ENCODE peak calls at places on chromosomes 7 and 10, in seven cellular contexts. G, F, P, J, A, H and N are unnamed samples.

GRCh38 chr7:101816499-101817030 is 861 bp upstream of the CUX1 start:
- DNase-seq in G (no peak), F (peak; percentile 85), P (no peak), J (no peak), A (no peak), H (peak; percentile 83), N (no peak)

GRCh38 chr7:38796636-38797501 is 112.1 kb downstream of the VPS41 start:
- DNase-seq in G (peak; percentile 34), F (peak; percentile 61), P (peak; percentile 73), J (no peak), A (no peak), H (peak; percentile 63), N (peak; percentile 1)

GRCh38 chr10:11578802-11579255 is 32.6 kb downstream of the USP6NL start:
- DNase-seq in G (no peak), F (no peak), P (no peak), J (no peak), A (no peak), H (no peak), N (no peak)

GRCh38 chr7:53237344-53237913 is 202.0 kb downstream of the POM121L12 start:
- DNase-seq in G (no peak), F (no peak), P (no peak), J (no peak), A (no peak), H (peak; percentile 63), N (no peak)

GRCh38 chr7:1691096-1691495 is 21.0 kb downstream of the ELFN1 start:
- DNase-seq in G (no peak), F (peak; percentile 5), P (no peak), J (no peak), A (no peak), H (no peak), N (no peak)

GRCh38 chr7:27129729-27130539 is 623 bp downstream of the HOXA4 start:
- DNase-seq in G (no peak), F (peak; percentile 71), P (no peak), J (no peak), A (no peak), H (no peak), N (no peak)

GRCh38 chr10:24519950-24520349 is 203.7 kb downstream of the ARHGAP21 start:
- DNase-seq in G (no peak), F (no peak), P (no peak), J (no peak), A (no peak), H (no peak), N (no peak)

GRCh38 chr7:42010751-42011150 is 226.3 kb downstream of the GLI3 start:
- DNase-seq in G (no peak), F (no peak), P (no peak), J (no peak), A (no peak), H (no peak), N (no peak)

GRCh38 chr7:22931011-22931410 is 82.9 kb downstream of the HYCC1 start:
- DNase-seq in G (no peak), F (no peak), P (no peak), J (no peak), A (no peak), H (no peak), N (no peak)

GRCh38 chr10:22681783-22682183 is 32.6 kb downstream of the PIP4K2A start:
- DNase-seq in G (peak; percentile 23), F (peak; percentile 65), P (no peak), J (no peak), A (peak; percentile 30), H (no peak), N (peak; percentile 26)

GRCh38 chr7:131931368-131931767 is 374.9 kb upstream of the PODXL start:
- DNase-seq in G (no peak), F (no peak), P (no peak), J (no peak), A (no peak), H (no peak), N (no peak)

GRCh38 chr10:3071405-3072198 is 4.3 kb downstream of the PFKP start:
- DNase-seq in G (peak; percentile 91), F (no peak), P (no peak), J (no peak), A (no peak), H (no peak), N (peak; percentile 88)

GRCh38 chr7:105796365-105796764 is 80.0 kb downstream of the ATXN7L1 start:
- DNase-seq in G (no peak), F (no peak), P (no peak), J (no peak), A (no peak), H (no peak), N (no peak)

GRCh38 chr10:119441921-119442757 is 100.4 kb downstream of the RGS10 start:
- DNase-seq in G (no peak), F (peak; percentile 71), P (no peak), J (no peak), A (no peak), H (no peak), N (no peak)

GRCh38 chr7:98771519-98772241 is 98.1 kb downstream of the TMEM130 start:
- DNase-seq in G (no peak), F (no peak), P (no peak), J (no peak), A (no peak), H (no peak), N (no peak)

GRCh38 chr7:138074121-138074520 is 2.1 kb upstream of the AKR1D1 start:
- DNase-seq in G (no peak), F (no peak), P (no peak), J (no peak), A (no peak), H (no peak), N (no peak)

GRCh38 chr10:34045571-34046190 is 711.2 kb upstream of the NRP1 start:
- DNase-seq in G (no peak), F (no peak), P (no peak), J (no peak), A (no peak), H (no peak), N (no peak)

GRCh38 chr7:45924283-45924682 is 3.2 kb upstream of the IGFBP3 start:
- DNase-seq in G (no peak), F (peak; percentile 45), P (no peak), J (no peak), A (no peak), H (no peak), N (peak; percentile 40)

GRCh38 chr7:86747698-86748097 is 104.0 kb downstream of the GRM3 start:
- DNase-seq in G (no peak), F (no peak), P (no peak), J (no peak), A (no peak), H (no peak), N (no peak)

GRCh38 chr7:2104107-2104710 is 128.5 kb downstream of the MAD1L1 start:
- DNase-seq in G (peak; percentile 67), F (peak; percentile 96), P (peak; percentile 92), J (peak; percentile 49), A (peak; percentile 19), H (peak; percentile 79), N (no peak)

GRCh38 chr10:11208243-11208642 is 190.6 kb downstream of the CELF2 start:
- DNase-seq in G (no peak), F (no peak), P (no peak), J (no peak), A (no peak), H (no peak), N (no peak)

GRCh38 chr10:133388265-133388972 is 5.5 kb upstream of the MTG1 start:
- DNase-seq in G (no peak), F (peak; percentile 5), P (no peak), J (no peak), A (no peak), H (no peak), N (no peak)

DNA sequence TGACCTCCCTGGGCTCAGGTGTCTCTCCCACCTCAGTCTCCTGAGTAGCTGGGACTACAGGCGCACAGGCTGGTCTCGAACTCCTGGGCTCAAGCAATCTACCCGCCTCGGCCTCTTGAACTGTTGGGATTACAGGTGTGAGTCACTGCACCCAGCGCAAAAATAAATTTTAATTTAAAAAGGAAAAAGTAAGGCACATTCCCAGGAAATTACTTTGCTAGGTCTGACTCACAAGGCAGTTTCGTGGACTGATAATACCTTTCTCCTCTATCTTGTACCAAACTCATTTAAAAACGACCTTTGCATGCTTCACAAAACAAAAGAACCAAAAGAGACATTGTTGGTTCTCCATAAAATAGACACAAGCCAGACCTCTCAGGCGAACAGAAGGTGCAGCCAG is 29.7 kb downstream of the PARP12 start:
- DNase-seq in G (no peak), F (no peak), P (no peak), J (no peak), A (no peak), H (no peak), N (peak; percentile 32)
- H3K27ac ChIP-seq in G (no peak overlapping the region), F (no peak overlapping the region), P (no peak overlapping the region), J (no peak overlapping the region), A (no peak overlapping the region), H (no peak overlapping the region), N (peak overlapping the region; percentile 99)

DNA sequence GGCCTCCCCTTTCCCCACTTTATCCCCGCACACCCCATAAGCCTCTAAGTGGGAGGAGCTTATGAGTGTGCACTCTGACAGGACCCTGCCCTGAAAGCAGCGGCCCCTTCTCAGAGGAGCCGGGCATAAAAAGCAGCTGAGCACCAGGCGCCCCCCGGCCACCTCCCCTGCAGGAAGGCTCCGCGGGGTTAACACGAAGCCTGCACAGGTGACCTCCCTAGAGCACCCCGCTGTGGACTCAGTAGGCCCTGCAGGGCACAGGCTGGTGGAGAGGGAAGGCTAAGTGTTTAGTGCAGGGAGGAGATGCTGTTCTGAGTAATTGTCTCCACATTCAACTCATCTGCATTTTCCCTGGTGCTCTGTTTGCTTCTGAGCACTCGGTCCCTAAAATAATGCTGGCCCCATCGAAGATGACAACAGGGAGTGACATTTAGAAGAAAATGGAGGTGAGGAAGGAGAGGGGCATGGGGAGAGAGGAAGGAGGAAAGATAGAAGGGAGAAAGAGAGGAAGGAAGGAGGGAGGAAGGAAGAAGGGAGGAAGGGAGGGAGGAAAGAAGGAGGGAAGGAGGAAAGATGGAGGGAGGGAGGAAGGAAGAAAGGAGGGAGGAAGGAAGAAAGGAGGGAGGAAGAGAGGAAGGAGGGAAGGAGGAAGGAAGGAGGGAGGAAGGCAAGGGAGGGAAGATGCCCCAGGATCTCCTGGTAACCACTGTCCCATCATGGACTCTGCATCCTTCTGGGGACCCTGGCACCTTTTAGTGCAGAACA is 25.4 kb upstream of the CNPY1 start:
- DNase-seq in G (no peak), F (no peak), P (no peak), J (no peak), A (no peak), H (no peak), N (no peak)
- H3K4me1 ChIP-seq in G (peaks cover 5% of the 10 kb centered on the region), F (no peaks in the 10 kb centered on the region), P (no peaks in the 10 kb centered on the region), J (no peaks in the 10 kb centered on the region), A (no peaks in the 10 kb centered on the region), H (no peaks in the 10 kb centered on the region), N (no peaks in the 10 kb centered on the region)

DNA sequence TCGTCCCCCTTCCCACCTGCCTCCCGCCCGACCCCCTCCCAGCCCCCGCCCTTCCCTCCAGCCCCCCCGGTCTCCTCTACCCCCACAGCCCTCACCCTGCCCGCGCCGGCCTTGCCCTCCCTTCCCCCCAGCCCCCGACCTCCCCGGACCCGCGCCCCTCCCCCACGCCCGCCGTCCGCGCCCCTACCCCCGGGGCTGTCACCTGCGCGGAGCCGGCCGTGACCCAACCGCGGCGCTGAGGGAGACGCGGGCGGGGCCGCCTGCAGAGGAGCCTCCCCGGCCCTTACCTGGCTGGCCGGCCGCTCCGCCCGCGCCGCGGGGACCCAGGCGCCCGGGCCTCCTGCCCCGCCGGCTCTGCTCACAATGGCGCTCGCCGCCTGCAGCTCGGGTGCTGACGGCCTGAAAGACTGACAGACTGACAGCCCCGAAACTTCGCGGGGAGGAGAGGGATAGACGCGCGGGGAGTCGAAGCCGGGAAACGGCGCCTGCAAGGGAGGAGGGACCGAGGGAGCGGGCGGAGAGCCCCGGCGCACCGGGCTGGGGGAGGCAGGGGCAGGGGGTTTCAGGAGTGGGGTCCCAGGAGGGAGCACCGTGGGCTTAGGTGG is 465 bp downstream of the ZNF467 start:
- DNase-seq in G (no peak), F (peak; percentile 74), P (no peak), J (no peak), A (no peak), H (peak; percentile 56), N (no peak)
- H3K27ac ChIP-seq in G (peak overlapping the region; percentile 61), F (peak overlapping the region; percentile 18), P (no peak overlapping the region), J (no peak overlapping the region), A (no peak overlapping the region), H (peak overlapping the region; percentile 84), N (no peak overlapping the region)

GRCh38 chr10:49364747-49365146 is 31.1 kb downstream of the DRGX start:
- DNase-seq in G (no peak), F (no peak), P (no peak), J (no peak), A (no peak), H (no peak), N (no peak)
- H3K4me1 ChIP-seq in G (peaks cover 5% of the 10 kb centered on the region), F (peaks cover 6% of the 10 kb centered on the region), P (no peaks in the 10 kb centered on the region), J (no peaks in the 10 kb centered on the region), A (no peaks in the 10 kb centered on the region), H (no peaks in the 10 kb centered on the region), N (peaks cover 5% of the 10 kb centered on the region)